ENCODE peak calls at places on chromosomes 2 and 18, in nine cellular contexts. One of them, this sample, is unnamed.

GRCh38 chr2:202098336-202098735 is 25.3 kb downstream of the KIAA2012 start:
- DNase-seq in cardiac muscle cell: no peak
- DNase-seq in coronary artery: no peak
- DNase-seq in tibial nerve: no peak
- DNase-seq in pancreas: no peak
- DNase-seq in right lobe of liver: no peak
- DNase-seq in psoas muscle: no peak
- DNase-seq in kidney: no peak
- DNase-seq in cardiac fibroblast: peak; percentile 50
- DNase-seq in this sample: no peak

GRCh38 chr2:64359892-64360657 is 93.9 kb upstream of the LGALSL start:
- DNase-seq in cardiac muscle cell: peak; percentile 13
- DNase-seq in pancreas: peak; percentile 89
- DNase-seq in psoas muscle: peak; percentile 83
- DNase-seq in tibial nerve: peak; percentile 32
- DNase-seq in coronary artery: peak; percentile 93
- DNase-seq in right lobe of liver: peak; percentile 67
- DNase-seq in cardiac fibroblast: peak; percentile 96
- DNase-seq in kidney: peak; percentile 88
- DNase-seq in this sample: peak; percentile 22

GRCh38 chr2:201129044-201129505 is 13.1 kb downstream of the CFLAR start:
- DNase-seq in coronary artery: no peak
- DNase-seq in right lobe of liver: no peak
- DNase-seq in psoas muscle: no peak
- DNase-seq in pancreas: no peak
- DNase-seq in tibial nerve: no peak
- DNase-seq in kidney: no peak
- DNase-seq in cardiac muscle cell: no peak
- DNase-seq in cardiac fibroblast: peak; percentile 90
- DNase-seq in this sample: no peak

GRCh38 chr2:188850786-188851185 is 123.4 kb upstream of the COL3A1 start:
- DNase-seq in tibial nerve: no peak
- DNase-seq in psoas muscle: no peak
- DNase-seq in pancreas: no peak
- DNase-seq in right lobe of liver: no peak
- DNase-seq in cardiac muscle cell: no peak
- DNase-seq in kidney: no peak
- DNase-seq in cardiac fibroblast: no peak
- DNase-seq in coronary artery: no peak
- DNase-seq in this sample: no peak

GRCh38 chr2:204984421-204984925 is 439.2 kb downstream of the PARD3B start:
- DNase-seq in tibial nerve: no peak
- DNase-seq in pancreas: no peak
- DNase-seq in coronary artery: no peak
- DNase-seq in right lobe of liver: no peak
- DNase-seq in cardiac fibroblast: peak; percentile 17
- DNase-seq in psoas muscle: no peak
- DNase-seq in kidney: no peak
- DNase-seq in cardiac muscle cell: no peak
- DNase-seq in this sample: no peak

GRCh38 chr2:109458512-109458911 is 155.3 kb downstream of the SEPTIN10 start:
- DNase-seq in cardiac fibroblast: no peak
- DNase-seq in cardiac muscle cell: no peak
- DNase-seq in pancreas: no peak
- DNase-seq in coronary artery: peak; percentile 53
- DNase-seq in tibial nerve: no peak
- DNase-seq in kidney: no peak
- DNase-seq in psoas muscle: no peak
- DNase-seq in right lobe of liver: no peak
- DNase-seq in this sample: no peak

GRCh38 chr2:166167451-166167850 is 39.6 kb upstream of the SCN1A start:
- DNase-seq in kidney: no peak
- DNase-seq in right lobe of liver: no peak
- DNase-seq in cardiac muscle cell: no peak
- DNase-seq in cardiac fibroblast: peak; percentile 18
- DNase-seq in coronary artery: no peak
- DNase-seq in psoas muscle: no peak
- DNase-seq in tibial nerve: no peak
- DNase-seq in pancreas: no peak
- DNase-seq in this sample: no peak

GRCh38 chr2:126115975-126116374 is 540.0 kb upstream of the GYPC start:
- DNase-seq in right lobe of liver: no peak
- DNase-seq in coronary artery: no peak
- DNase-seq in pancreas: no peak
- DNase-seq in kidney: no peak
- DNase-seq in psoas muscle: no peak
- DNase-seq in cardiac fibroblast: no peak
- DNase-seq in tibial nerve: no peak
- DNase-seq in cardiac muscle cell: no peak
- DNase-seq in this sample: no peak

GRCh38 chr2:219179601-219180465 is 1.8 kb downstream of the RETREG2 start:
- DNase-seq in tibial nerve: no peak
- DNase-seq in cardiac muscle cell: no peak
- DNase-seq in psoas muscle: no peak
- DNase-seq in cardiac fibroblast: no peak
- DNase-seq in kidney: no peak
- DNase-seq in coronary artery: no peak
- DNase-seq in pancreas: no peak
- DNase-seq in right lobe of liver: no peak
- DNase-seq in this sample: no peak

GRCh38 chr2:219177594-219178376 is at the start of gene RETREG2:
- DNase-seq in right lobe of liver: peak; percentile 90
- DNase-seq in pancreas: peak; percentile 90
- DNase-seq in coronary artery: peak; percentile 94
- DNase-seq in cardiac muscle cell: peak; percentile 94
- DNase-seq in kidney: peak; percentile 96
- DNase-seq in psoas muscle: peak; percentile 93
- DNase-seq in tibial nerve: peak; percentile 68
- DNase-seq in cardiac fibroblast: peak; percentile 95
- DNase-seq in this sample: peak; percentile 72

GRCh38 chr2:219176818-219177593 is at the start of gene CNPPD1:
- DNase-seq in kidney: peak; percentile 97
- DNase-seq in right lobe of liver: peak; percentile 94
- DNase-seq in coronary artery: peak; percentile 90
- DNase-seq in psoas muscle: peak; percentile 95
- DNase-seq in cardiac fibroblast: peak; percentile 74
- DNase-seq in cardiac muscle cell: peak; percentile 89
- DNase-seq in tibial nerve: peak; percentile 83
- DNase-seq in pancreas: peak; percentile 93
- DNase-seq in this sample: peak; percentile 55

GRCh38 chr2:219180961-219181360 is 2.9 kb downstream of the RETREG2 start:
- DNase-seq in cardiac muscle cell: no peak
- DNase-seq in tibial nerve: no peak
- DNase-seq in kidney: no peak
- DNase-seq in coronary artery: no peak
- DNase-seq in cardiac fibroblast: no peak
- DNase-seq in right lobe of liver: no peak
- DNase-seq in pancreas: no peak
- DNase-seq in psoas muscle: no peak
- DNase-seq in this sample: no peak

DNA sequence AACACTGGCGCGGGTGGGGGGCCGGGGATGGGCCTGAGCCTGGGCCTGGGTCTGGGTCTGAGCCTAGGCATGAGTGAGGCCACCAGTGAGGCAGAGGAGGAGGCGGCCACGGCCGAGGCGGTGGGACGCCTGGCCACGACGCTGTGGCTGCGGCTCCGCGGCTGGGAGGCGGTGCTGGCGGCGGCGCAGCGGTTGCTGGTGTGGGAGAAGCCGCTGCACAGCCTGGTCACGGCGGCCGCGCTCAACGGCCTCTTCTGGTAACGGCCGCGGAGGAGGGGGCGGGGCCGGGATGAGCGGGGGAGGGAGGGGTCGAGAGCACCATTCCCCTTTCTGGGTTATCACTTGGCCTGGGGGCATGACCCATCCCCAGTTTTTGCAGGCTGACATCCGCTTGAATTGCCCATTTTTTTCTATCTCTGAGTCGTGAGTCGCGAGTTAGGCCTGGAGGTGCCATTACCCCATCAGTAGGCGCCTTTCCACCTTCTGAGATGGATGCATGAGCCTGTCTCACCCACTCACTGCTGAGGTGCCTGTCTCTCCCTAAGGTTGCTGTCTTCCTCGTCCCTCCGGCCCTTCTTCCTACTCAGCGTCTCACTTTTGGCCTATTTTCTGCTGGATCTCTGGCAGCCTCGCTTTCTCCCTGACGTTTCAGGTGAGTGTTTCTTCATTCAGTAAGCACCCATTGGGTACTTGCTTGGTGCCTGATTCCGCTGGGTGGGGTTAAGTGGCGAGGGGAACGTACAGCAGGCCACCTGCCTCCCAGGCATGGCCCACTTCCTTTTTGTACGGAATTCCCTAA is 501 bp downstream of the RETREG2 start:
- DNase-seq in pancreas: peak; percentile 76
- DNase-seq in cardiac fibroblast: peak; percentile 32
- DNase-seq in kidney: no peak
- DNase-seq in cardiac muscle cell: peak; percentile 69
- DNase-seq in right lobe of liver: peak; percentile 77
- DNase-seq in psoas muscle: no peak
- DNase-seq in tibial nerve: peak; percentile 40
- DNase-seq in coronary artery: no peak
- DNase-seq in this sample: no peak
- TF ChIP-seq CTCF in pancreas: no peak
- TF ChIP-seq CTCF in cardiac fibroblast: no peak
- TF ChIP-seq CTCF in kidney: no peak
- TF ChIP-seq CTCF in cardiac muscle cell: no peak
- TF ChIP-seq CTCF in right lobe of liver: peak; percentile 7
- TF ChIP-seq CTCF in psoas muscle: no peak
- TF ChIP-seq CTCF in tibial nerve: no peak
- TF ChIP-seq CTCF in coronary artery: no peak
- TF ChIP-seq CTCF in this sample: no peak

GRCh38 chr2:36358317-36358659 is 2.7 kb downstream of the CRIM1 start:
- DNase-seq in tibial nerve: no peak
- DNase-seq in coronary artery: no peak
- DNase-seq in cardiac fibroblast: peak; percentile 84
- DNase-seq in psoas muscle: no peak
- DNase-seq in kidney: no peak
- DNase-seq in right lobe of liver: no peak
- DNase-seq in cardiac muscle cell: no peak
- DNase-seq in pancreas: no peak
- DNase-seq in this sample: no peak
- H3K4me3 ChIP-seq in tibial nerve: peak overlapping the region; percentile 64
- H3K4me3 ChIP-seq in coronary artery: peak overlapping the region; percentile 97
- H3K4me3 ChIP-seq in cardiac fibroblast: peak overlapping the region; percentile 88
- H3K4me3 ChIP-seq in psoas muscle: peak overlapping the region; percentile 95
- H3K4me3 ChIP-seq in kidney: peak overlapping the region; percentile 98
- H3K4me3 ChIP-seq in right lobe of liver: peak overlapping the region; percentile 54
- H3K4me3 ChIP-seq in cardiac muscle cell: peak overlapping the region; percentile 84
- H3K4me3 ChIP-seq in pancreas: peak overlapping the region; percentile 47
- H3K4me3 ChIP-seq in this sample: no peak overlapping the region

GRCh38 chr2:226799976-226800940 is 638 bp upstream of the IRS1 start:
- DNase-seq in cardiac fibroblast: peak; percentile 49
- DNase-seq in psoas muscle: no peak
- DNase-seq in tibial nerve: no peak
- DNase-seq in cardiac muscle cell: no peak
- DNase-seq in right lobe of liver: peak; percentile 34
- DNase-seq in kidney: peak; percentile 84
- DNase-seq in coronary artery: peak; percentile 78
- DNase-seq in pancreas: no peak
- DNase-seq in this sample: no peak
- TF ChIP-seq CTCF in cardiac fibroblast: no peak
- TF ChIP-seq CTCF in psoas muscle: no peak
- TF ChIP-seq CTCF in tibial nerve: no peak
- TF ChIP-seq CTCF in cardiac muscle cell: no peak
- TF ChIP-seq CTCF in right lobe of liver: no peak
- TF ChIP-seq CTCF in kidney: no peak
- TF ChIP-seq CTCF in coronary artery: no peak
- TF ChIP-seq CTCF in pancreas: no peak
- TF ChIP-seq CTCF in this sample: no peak

GRCh38 chr18:26493021-26493420 is 55.3 kb downstream of the KCTD1 start:
- DNase-seq in cardiac muscle cell: no peak
- DNase-seq in tibial nerve: no peak
- DNase-seq in cardiac fibroblast: peak; percentile 37
- DNase-seq in pancreas: no peak
- DNase-seq in psoas muscle: no peak
- DNase-seq in coronary artery: no peak
- DNase-seq in kidney: no peak
- DNase-seq in right lobe of liver: no peak
- DNase-seq in this sample: no peak
- H3K4me3 ChIP-seq in cardiac muscle cell: no peak overlapping the region
- H3K4me3 ChIP-seq in tibial nerve: no peak overlapping the region
- H3K4me3 ChIP-seq in cardiac fibroblast: no peak overlapping the region
- H3K4me3 ChIP-seq in pancreas: no peak overlapping the region
- H3K4me3 ChIP-seq in psoas muscle: no peak overlapping the region
- H3K4me3 ChIP-seq in coronary artery: no peak overlapping the region
- H3K4me3 ChIP-seq in kidney: no peak overlapping the region
- H3K4me3 ChIP-seq in right lobe of liver: no peak overlapping the region
- H3K4me3 ChIP-seq in this sample: no peak overlapping the region

DNA sequence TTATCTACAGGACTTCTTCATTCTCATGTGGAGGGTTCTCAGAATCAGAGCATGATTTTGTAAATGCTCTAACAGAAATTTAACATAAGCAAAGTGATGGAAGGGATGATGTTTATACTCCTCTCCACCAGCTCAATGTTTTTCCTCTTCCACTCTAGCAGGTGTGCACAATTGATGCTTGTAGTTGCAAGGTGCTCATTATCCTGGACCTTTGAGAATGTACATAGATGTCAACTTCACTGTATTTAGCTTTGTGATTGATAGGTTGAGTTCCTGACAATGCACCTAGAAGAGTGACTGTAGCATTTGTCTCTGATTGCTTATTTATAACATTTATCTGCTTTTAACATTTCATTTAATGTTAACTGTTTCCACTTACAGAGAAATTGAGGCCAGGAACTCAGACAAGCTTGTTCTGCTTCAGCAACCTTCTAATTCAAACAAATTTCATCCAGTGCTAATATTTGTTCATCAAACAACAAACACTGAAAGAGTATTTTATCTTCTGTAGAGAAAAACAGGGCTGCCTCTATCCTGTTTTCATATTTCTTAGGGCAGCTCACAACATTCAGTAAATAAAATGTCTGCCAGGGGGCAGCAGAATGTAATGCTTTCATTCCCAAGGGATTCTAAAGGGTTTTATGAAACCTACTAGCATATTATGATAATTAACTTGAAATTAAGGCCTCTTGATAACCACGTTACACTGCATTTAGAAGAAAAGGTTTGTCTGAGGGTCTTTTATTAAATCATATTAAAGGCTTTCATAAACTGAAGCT is 127.9 kb upstream of the NOL4 start:
- DNase-seq in cardiac muscle cell: peak; percentile 18
- DNase-seq in kidney: no peak
- DNase-seq in psoas muscle: no peak
- DNase-seq in coronary artery: no peak
- DNase-seq in right lobe of liver: no peak
- DNase-seq in pancreas: no peak
- DNase-seq in tibial nerve: no peak
- DNase-seq in cardiac fibroblast: peak; percentile 18
- DNase-seq in this sample: no peak
- TF ChIP-seq CTCF in cardiac muscle cell: no peak
- TF ChIP-seq CTCF in kidney: no peak
- TF ChIP-seq CTCF in psoas muscle: peak; percentile 31
- TF ChIP-seq CTCF in coronary artery: no peak
- TF ChIP-seq CTCF in right lobe of liver: peak; percentile 45
- TF ChIP-seq CTCF in pancreas: no peak
- TF ChIP-seq CTCF in tibial nerve: peak; percentile 29
- TF ChIP-seq CTCF in cardiac fibroblast: peak; percentile 2
- TF ChIP-seq CTCF in this sample: no peak

This sample was measured in GM12864.